ENCODE peak calls at places on chromosomes 13 and 19, in four cellular contexts. Q is A673, G is HCT116, E is upper lobe of left lung. S is an unnamed sample.

GRCh38 chr13:23175920-23176319 is 4.9 kb upstream of the SGCG start:
- DNase-seq in Q (peak), G (peak), E (no peak), S (peak)

GRCh38 chr19:15421726-15422260 is 3.0 kb upstream of the AKAP8L start:
- DNase-seq in Q (no peak), G (no peak), E (no peak), S (no peak)

GRCh38 chr19:58046856-58047255 is 12.2 kb upstream of the ZNF135 start:
- DNase-seq in Q (no peak), G (no peak), E (no peak), S (no peak)

GRCh38 chr19:35528218-35529038 is at the start of gene SBSN:
- DNase-seq in Q (no peak), G (no peak), E (no peak), S (no peak)

GRCh38 chr19:51327066-51327985 is 14.6 kb downstream of the VSIG10L start:
- DNase-seq in Q (peak), G (no peak), E (peak), S (no peak)

GRCh38 chr19:7850975-7851622 is 21.1 kb downstream of the EVI5L start:
- DNase-seq in Q (no peak), G (no peak), E (no peak), S (no peak)

GRCh38 chr13:102642475-102642874 is 45.7 kb downstream of the TPP2 start:
- DNase-seq in Q (no peak), G (no peak), E (peak), S (peak)

GRCh38 chr13:27182844-27183497 is 11.4 kb upstream of the USP12 start:
- DNase-seq in Q (no peak), G (peak), E (peak), S (peak)

GRCh38 chr13:111295896-111296295 is 24.5 kb upstream of the TEX29 start:
- DNase-seq in Q (no peak), G (no peak), E (no peak), S (no peak)

GRCh38 chr13:44181938-44182337 is 191.7 kb upstream of the SERP2 start:
- DNase-seq in Q (no peak), G (no peak), E (no peak), S (peak)

GRCh38 chr13:31201341-31202024 is 1.7 kb downstream of the B3GLCT start:
- DNase-seq in Q (peak), G (no peak), E (no peak), S (no peak)

DNA sequence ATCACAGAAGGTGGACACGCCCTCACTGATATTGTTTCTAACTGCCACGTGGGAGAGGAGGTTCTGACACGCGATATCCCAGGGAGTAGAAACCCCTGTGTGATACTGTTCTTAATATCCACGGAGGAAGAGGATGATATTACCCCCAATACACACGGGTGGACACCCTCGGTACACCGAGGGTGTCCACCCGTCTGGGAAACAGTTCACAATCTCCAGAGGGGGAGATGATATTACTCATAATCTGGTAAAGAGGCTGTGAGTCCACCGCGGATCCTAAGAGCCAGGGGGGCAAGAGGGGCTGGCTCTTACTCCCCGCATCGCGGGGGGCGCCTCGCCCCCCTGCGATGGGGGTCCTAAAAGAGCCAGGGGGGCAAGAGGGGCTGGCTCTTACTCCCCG is 29.6 kb upstream of the RGCC start:
- DNase-seq in Q (peak), G (no peak), E (no peak), S (no peak)
- H3K4me3 ChIP-seq in Q (peak), G (no peak), E (peak), S (peak)

GRCh38 chr19:33767898-33768413 is 28.7 kb upstream of the KCTD15 start:
- DNase-seq in Q (peak), G (no peak), E (no peak), S (peak)
- TF ChIP-seq CTCF in Q (peak), G (no peak), E (no peak), S (peak)

DNA sequence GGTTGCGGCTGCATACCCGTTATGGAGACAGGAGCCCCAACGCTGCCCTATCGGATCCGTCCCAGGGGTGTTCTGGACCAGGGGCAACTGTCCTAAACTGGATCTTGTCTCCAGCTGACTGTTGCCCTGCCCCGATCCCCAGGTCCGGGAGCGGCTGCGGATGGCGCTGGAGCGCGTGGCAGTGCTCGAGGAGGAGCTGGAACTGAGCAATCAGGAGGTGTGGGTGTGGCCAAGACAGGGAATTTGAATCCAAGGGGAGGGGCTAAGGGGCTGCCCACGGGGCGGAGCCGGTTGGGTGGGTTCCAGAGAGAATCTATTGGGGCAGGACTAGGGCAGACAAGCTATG is 9.9 kb downstream of the PPFIA3 start:
- DNase-seq in Q (peak), G (no peak), E (peak), S (no peak)
- H3K4me3 ChIP-seq in Q (peak), G (no peak), E (no peak), S (no peak)

DNA sequence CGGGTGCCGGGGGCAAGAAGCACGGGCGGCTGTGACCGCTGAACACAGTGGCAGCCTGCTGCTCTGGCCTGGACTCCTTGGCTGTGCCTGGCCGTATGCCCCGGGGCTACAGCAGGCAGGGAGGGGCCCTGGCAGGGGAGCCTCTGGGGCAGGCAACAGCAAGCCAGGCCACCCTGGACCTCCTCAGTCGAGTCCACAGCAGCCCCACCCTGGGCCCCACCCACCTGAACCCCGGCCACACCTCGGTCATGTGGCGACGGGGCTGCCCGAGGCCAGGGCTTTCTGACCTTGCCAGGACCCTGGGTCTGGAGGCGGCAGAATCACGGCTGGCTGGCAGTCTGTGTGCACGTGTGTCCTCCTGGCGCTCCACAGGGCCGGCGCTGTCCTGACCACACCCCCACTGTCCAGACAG is 8.7 kb downstream of the CILP2 start:
- DNase-seq in Q (no peak), G (no peak), E (no peak), S (no peak)
- TF ChIP-seq CTCF in Q (no peak), G (no peak), E (no peak), S (no peak)

GRCh38 chr19:17862711-17863519 is 3.2 kb downstream of the RPL18A start:
- DNase-seq in Q (no peak), G (no peak), E (no peak), S (no peak)
- H3K4me3 ChIP-seq in Q (no peak), G (no peak), E (no peak), S (no peak)

GRCh38 chr13:33376212-33376611 is 90.7 kb upstream of the STARD13 start:
- DNase-seq in Q (no peak), G (no peak), E (no peak), S (no peak)
- TF ChIP-seq CTCF in Q (no peak), G (no peak), E (no peak), S (no peak)